ENCODE peak calls at places on chromosomes 5 and 9, in six cellular contexts. P is Caco-2, T is GM23338, D is heart right ventricle, M is MM.1S, R is IMR-90. Z is an unnamed sample.

GRCh38 chr9:104118916-104119315 is 24.8 kb downstream of the SMC2 start:
- DNase-seq in P (no peak), R (no peak), D (no peak), M (no peak), T (no peak), Z (no peak)

GRCh38 chr9:115923903-115924668 is 229.5 kb upstream of the PAPPA start:
- DNase-seq in M (no peak), P (no peak), D (no peak), T (no peak), R (peak), Z (peak)

GRCh38 chr9:19999491-20000057 is 210.7 kb upstream of the SLC24A2 start:
- DNase-seq in M (no peak), D (no peak), P (no peak), R (peak), T (no peak), Z (peak)

GRCh38 chr5:138869763-138870500 is 5.2 kb downstream of the LRRTM2 start:
- DNase-seq in D (no peak), M (no peak), R (peak), T (no peak), P (no peak), Z (no peak)

GRCh38 chr5:41908374-41909079 is 4.4 kb downstream of the RIMOC1 start:
- DNase-seq in R (peak), D (no peak), M (no peak), T (no peak), P (no peak), Z (peak)

GRCh38 chr5:68911840-68912690 is 181.7 kb upstream of the SLC30A5 start:
- DNase-seq in P (no peak), R (peak), M (no peak), T (no peak), D (peak), Z (peak)

GRCh38 chr5:41112486-41113455 is 41.6 kb upstream of the MROH2B start:
- DNase-seq in P (no peak), M (no peak), D (no peak), T (no peak), R (peak), Z (peak)

GRCh38 chr5:149474198-149474597 is 77.0 kb downstream of the CSNK1A1 start:
- DNase-seq in D (no peak), T (no peak), M (no peak), R (no peak), P (no peak), Z (no peak)

GRCh38 chr5:56941981-56942380 is 9.9 kb downstream of the MIER3 start:
- DNase-seq in R (peak), T (no peak), D (no peak), M (no peak), P (no peak), Z (peak)

GRCh38 chr9:20382460-20383071 is 239.7 kb downstream of the MLLT3 start:
- DNase-seq in M (peak), R (peak), D (no peak), T (peak), P (no peak), Z (peak)

GRCh38 chr9:133147412-133148271 is 16.1 kb downstream of the GBGT1 start:
- DNase-seq in D (peak), M (peak), R (peak), T (peak), P (peak), Z (peak)

GRCh38 chr5:149549461-149550266 is 1.6 kb downstream of the CSNK1A1 start:
- DNase-seq in M (peak), P (peak), D (no peak), T (peak), R (peak), Z (peak)

GRCh38 chr5:110377411-110378392 is 348.8 kb downstream of the TMEM232 start:
- DNase-seq in M (no peak), T (no peak), R (peak), P (no peak), D (no peak), Z (peak)

GRCh38 chr5:147532157-147532556 is 22.3 kb upstream of the DPYSL3 start:
- DNase-seq in D (no peak), T (no peak), P (no peak), R (no peak), M (no peak), Z (no peak)

GRCh38 chr9:124205686-124206352 is 51.9 kb upstream of the NEK6 start:
- DNase-seq in M (no peak), T (no peak), P (no peak), D (no peak), R (no peak), Z (no peak)

GRCh38 chr9:35748858-35749514 is at the start of the genes GBA2 and RGP1:
- DNase-seq in M (peak), T (peak), D (peak), P (peak), R (peak), Z (peak)

GRCh38 chr5:6729400-6730310 is 16.4 kb downstream of the TENT4A start:
- DNase-seq in D (peak), P (no peak), M (peak), R (no peak), T (no peak), Z (no peak)

GRCh38 chr5:163503106-163504090 is 2.0 kb upstream of the MAT2B start:
- DNase-seq in R (peak), T (peak), M (peak), P (peak), D (peak), Z (peak)

GRCh38 chr5:151708126-151708525 is 21.4 kb upstream of the SPARC start:
- DNase-seq in T (no peak), D (no peak), M (no peak), P (no peak), R (no peak), Z (peak)

GRCh38 chr9:75142208-75142607 is 53.9 kb downstream of the OSTF1 start:
- DNase-seq in R (no peak), M (peak), P (no peak), T (no peak), D (no peak), Z (no peak)

GRCh38 chr9:18720691-18721090 is 246.7 kb downstream of the ADAMTSL1 start:
- DNase-seq in P (no peak), M (no peak), D (no peak), R (peak), T (no peak), Z (peak)

GRCh38 chr5:115589043-115589442 is 13.2 kb downstream of the TICAM2 start:
- DNase-seq in M (no peak), T (no peak), R (no peak), P (no peak), D (no peak), Z (no peak)

GRCh38 chr9:33223696-33224095 is 16.3 kb upstream of the SPINK4 start:
- DNase-seq in R (no peak), D (no peak), P (no peak), M (peak), T (no peak), Z (peak)

GRCh38 chr5:180795771-180796313 is 6.8 kb downstream of the MGAT1 start:
- DNase-seq in M (no peak), P (no peak), T (no peak), D (no peak), R (no peak), Z (no peak)

GRCh38 chr9:126109575-126109974 is 217.1 kb upstream of the MVB12B start:
- DNase-seq in D (no peak), R (no peak), T (no peak), P (peak), M (no peak), Z (no peak)

GRCh38 chr5:73339165-73339564 is 109.4 kb downstream of the FOXD1 start:
- DNase-seq in T (no peak), P (no peak), R (no peak), M (no peak), D (no peak), Z (no peak)

GRCh38 chr5:80516826-80517225 is 28.9 kb downstream of the FAM151B start:
- DNase-seq in R (peak), M (no peak), T (no peak), P (no peak), D (no peak), Z (peak)

GRCh38 chr5:172806897-172807672 is 27.0 kb upstream of the ERGIC1 start:
- DNase-seq in T (peak), D (peak), R (peak), P (peak), M (peak), Z (peak)

GRCh38 chr9:136312436-136312835 is 8.5 kb upstream of the CCDC187 start:
- DNase-seq in R (peak), M (peak), D (peak), P (no peak), T (peak), Z (peak)

GRCh38 chr9:135100241-135101067 is 13.0 kb downstream of the OLFM1 start:
- DNase-seq in R (no peak), M (no peak), P (no peak), D (no peak), T (no peak), Z (no peak)

GRCh38 chr5:76379855-76380254 is 23.2 kb upstream of the IQGAP2 start:
- DNase-seq in P (no peak), M (no peak), R (no peak), D (no peak), T (no peak), Z (no peak)

GRCh38 chr9:87336914-87337333 is 160.7 kb upstream of the DAPK1 start:
- DNase-seq in D (no peak), P (peak), M (peak), R (peak), T (peak), Z (peak)
- H3K4me3 ChIP-seq in D (peak), P (peak), M (peak), R (peak), T (peak), Z (peak)

DNA sequence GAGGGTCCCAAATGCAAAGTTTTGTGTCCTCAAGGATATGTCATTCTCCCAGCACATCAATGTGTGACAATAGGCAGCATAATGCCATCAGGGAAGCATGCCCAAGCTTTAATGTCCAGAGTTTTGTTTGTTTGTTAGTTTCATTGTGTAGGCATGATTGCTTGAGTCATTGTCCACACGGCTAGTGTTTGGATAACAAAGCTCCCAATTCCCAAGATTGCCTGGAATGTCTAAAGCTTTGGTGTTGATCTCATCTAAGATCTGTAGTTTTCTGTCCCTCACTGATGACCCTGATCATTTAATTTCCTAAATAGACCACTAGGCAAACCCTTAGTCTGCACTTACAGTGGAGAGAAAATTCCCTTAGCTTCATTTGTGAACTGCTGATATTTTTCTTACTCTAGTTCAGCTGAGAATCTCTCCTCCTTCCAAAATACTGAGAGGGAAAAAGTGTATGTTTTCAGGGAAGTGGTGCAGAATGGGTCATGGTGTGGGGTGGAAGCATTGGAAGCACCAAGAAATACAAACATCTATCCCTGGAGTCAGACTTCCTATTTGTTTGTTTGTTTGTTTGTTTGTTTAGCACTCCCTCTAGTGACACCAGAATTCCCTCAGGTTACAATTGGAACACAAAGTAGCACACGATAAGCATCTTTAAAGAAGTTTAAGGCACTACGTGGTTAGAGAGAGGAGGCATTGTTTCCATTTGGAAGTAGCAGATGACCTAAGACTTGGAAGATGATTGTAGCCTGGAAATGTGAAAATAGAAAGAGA is 127.1 kb downstream of the PRDM6 start:
- DNase-seq in D (no peak), M (no peak), T (peak), R (no peak), P (no peak), Z (no peak)
- TF ChIP-seq CTCF in D (no peak), M (no peak), T (no peak), R (no peak), P (no peak), Z (no peak)

GRCh38 chr5:140822281-140822629 is 842 bp downstream of the PCDHA5 start:
- DNase-seq in R (no peak), T (no peak), P (no peak), D (no peak), M (no peak), Z (no peak)
- H3K4me3 ChIP-seq in R (no peak), T (no peak), P (no peak), D (no peak), M (no peak), Z (no peak)

GRCh38 chr9:86357091-86357866 is 3.1 kb upstream of the TUT7 start:
- DNase-seq in T (no peak), R (no peak), P (no peak), D (no peak), M (no peak), Z (no peak)
- TF ChIP-seq CTCF in T (no peak), R (no peak), P (no peak), D (no peak), M (no peak), Z (no peak)

GRCh38 chr5:177310332-177310731 is 1.4 kb downstream of the MXD3 start:
- DNase-seq in R (no peak), M (no peak), P (no peak), D (no peak), T (no peak), Z (no peak)

GRCh38 chr5:177311723-177312648 is at the start of gene MXD3:
- DNase-seq in T (peak), D (peak), P (peak), M (peak), R (peak), Z (peak)

GRCh38 chr5:177312649-177313181 is 1.0 kb upstream of the MXD3 start:
- DNase-seq in P (peak), T (peak), M (peak), R (no peak), D (no peak), Z (no peak)

GRCh38 chr5:177310757-177311173 is 933 bp downstream of the MXD3 start:
- DNase-seq in P (no peak), M (peak), D (no peak), R (peak), T (peak), Z (no peak)

DNA sequence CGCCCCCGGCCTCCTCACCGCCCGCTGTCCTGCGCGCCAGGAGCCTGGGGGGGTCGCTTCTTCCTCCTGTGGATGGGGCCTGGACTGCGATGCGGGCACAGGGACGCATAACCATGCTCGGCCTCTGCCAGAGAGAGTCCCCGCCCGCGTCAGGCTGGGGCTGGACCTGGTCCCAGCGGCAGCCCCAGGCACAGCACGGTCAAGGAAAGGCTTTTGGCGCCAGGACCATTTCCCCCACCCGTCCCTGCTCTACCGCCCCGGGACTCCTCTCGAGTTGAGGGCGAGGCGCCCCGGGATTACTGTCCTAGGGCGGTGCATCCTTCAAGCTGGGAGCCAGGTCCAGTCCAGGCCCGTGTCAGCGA is 356 bp downstream of the MXD3 start:
- DNase-seq in M (no peak), D (no peak), P (no peak), R (no peak), T (no peak), Z (no peak)
- H3K4me3 ChIP-seq in M (peak), D (peak), P (peak), R (peak), T (peak), Z (peak)

GRCh38 chr5:66494437-66494836 is 101.8 kb upstream of the MAST4 start:
- DNase-seq in P (no peak), M (no peak), R (no peak), D (no peak), T (peak), Z (no peak)
- TF ChIP-seq CTCF in P (no peak), M (peak), R (no peak), D (no peak), T (peak), Z (no peak)

DNA sequence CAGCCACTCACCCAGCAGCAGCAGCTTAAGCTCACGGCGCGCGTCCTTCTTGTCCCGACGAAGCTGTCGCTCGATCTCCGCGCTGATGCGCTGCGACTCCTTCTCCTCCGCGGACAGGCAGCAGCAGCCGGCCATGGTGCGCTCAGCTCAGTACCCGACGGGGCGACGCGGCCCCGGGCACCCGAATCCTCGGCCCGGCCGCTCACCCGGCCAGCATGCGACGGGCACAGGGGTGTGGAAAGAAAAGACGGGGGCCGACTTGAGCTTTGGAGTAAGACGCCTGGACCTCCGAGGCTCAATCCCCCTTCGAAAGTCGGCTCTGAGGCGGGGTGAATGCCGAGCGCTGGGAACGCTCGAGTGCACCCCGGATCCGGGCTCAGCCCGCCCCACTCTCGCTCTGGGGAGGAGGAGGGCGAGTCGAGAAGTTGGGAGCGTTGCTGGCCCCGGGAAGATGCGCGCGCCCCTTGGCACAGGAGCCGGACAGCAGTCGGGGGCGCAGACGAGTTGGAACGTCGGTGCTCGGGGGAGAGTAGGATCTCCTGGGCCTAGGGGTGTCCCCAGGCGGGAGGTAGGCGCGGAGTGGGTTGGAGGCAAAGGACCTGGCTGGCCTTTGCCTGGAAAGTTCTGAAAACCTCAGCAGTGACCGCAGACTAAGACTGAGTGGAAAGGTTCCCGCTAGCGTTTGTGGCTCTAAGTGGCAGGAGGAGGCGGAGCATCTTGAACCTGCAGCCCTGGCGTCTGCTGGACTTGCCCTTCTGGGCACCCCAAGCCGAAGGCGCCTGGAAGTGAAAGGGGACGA is at the start of gene GNA14:
- DNase-seq in R (no peak), D (peak), M (no peak), P (no peak), T (peak), Z (peak)
- H3K4me3 ChIP-seq in R (peak), D (peak), M (peak), P (peak), T (peak), Z (peak)

DNA sequence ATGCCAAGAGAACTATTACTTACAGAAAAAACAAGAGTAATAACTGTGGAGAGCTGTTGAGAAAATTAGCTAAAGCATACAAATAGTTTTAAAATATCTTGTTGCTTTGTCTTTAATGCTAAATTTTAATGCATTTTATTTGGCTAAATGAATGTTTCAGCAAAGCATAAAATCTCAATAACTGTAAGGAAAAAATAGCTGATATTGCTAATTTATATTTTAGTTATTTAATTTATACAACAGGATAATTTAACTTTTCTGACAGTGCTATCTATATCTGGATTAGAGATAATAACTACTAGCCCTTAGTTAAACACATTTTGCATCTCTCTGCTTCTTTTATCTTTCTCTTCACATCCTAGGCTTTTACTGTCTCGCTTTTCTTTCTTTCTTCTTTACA is 1014.9 kb upstream of the COX7C start:
- DNase-seq in M (no peak), T (no peak), D (no peak), R (no peak), P (no peak), Z (no peak)
- TF ChIP-seq CTCF in M (no peak), T (no peak), D (no peak), R (no peak), P (no peak), Z (no peak)

GRCh38 chr9:129888085-129888808 is 53.0 kb downstream of the USP20 start:
- DNase-seq in D (peak), T (no peak), M (peak), P (no peak), R (no peak), Z (no peak)

GRCh38 chr9:129887210-129888084 is 52.2 kb downstream of the USP20 start:
- DNase-seq in P (no peak), R (peak), T (no peak), D (no peak), M (peak), Z (peak)

GRCh38 chr9:129885018-129885669 is 49.9 kb downstream of the USP20 start:
- DNase-seq in T (peak), R (no peak), M (peak), P (no peak), D (peak), Z (no peak)

GRCh38 chr9:129885670-129886106 is 50.4 kb downstream of the USP20 start:
- DNase-seq in R (peak), T (peak), D (peak), P (peak), M (peak), Z (peak)

GRCh38 chr9:129886226-129887174 is 51.2 kb downstream of the USP20 start:
- DNase-seq in P (no peak), T (no peak), D (no peak), M (peak), R (no peak), Z (no peak)
- H3K4me3 ChIP-seq in P (no peak), T (peak), D (peak), M (peak), R (no peak), Z (peak)